ENCODE peak calls at places on chromosomes 5 and 9, in four cellular contexts. S, J, D and L are unnamed samples.

GRCh38 chr9:16612627-16613026 is 257.8 kb downstream of the BNC2 start:
- DNase-seq in S (no peak), J (peak), D (no peak), L (no peak)

GRCh38 chr5:156595132-156595787 is 254.8 kb upstream of the PPP1R2B start:
- DNase-seq in S (peak), J (peak), D (peak), L (peak)

GRCh38 chr5:112694853-112695709 is 42.6 kb upstream of the APC start:
- DNase-seq in S (no peak), J (peak), D (no peak), L (no peak)

GRCh38 chr5:176559683-176560082 is 10.5 kb downstream of the CDHR2 start:
- DNase-seq in S (no peak), J (no peak), D (no peak), L (no peak)

GRCh38 chr5:88824892-88825781 is 57.8 kb downstream of the MEF2C start:
- DNase-seq in S (no peak), J (peak), D (no peak), L (no peak)

GRCh38 chr9:71144495-71144894 is 23.1 kb upstream of the TRPM3 start:
- DNase-seq in S (no peak), J (no peak), D (no peak), L (no peak)

GRCh38 chr5:180358179-180358578 is 5.0 kb upstream of the GFPT2 start:
- DNase-seq in S (no peak), J (no peak), D (no peak), L (no peak)

GRCh38 chr9:89185980-89186379 is 7.4 kb upstream of the SHC3 start:
- DNase-seq in S (no peak), J (no peak), D (no peak), L (no peak)

GRCh38 chr5:40505031-40505430 is 174.7 kb upstream of the PTGER4 start:
- DNase-seq in S (no peak), J (no peak), D (no peak), L (no peak)

GRCh38 chr5:62273691-62274090 is 32.3 kb upstream of the KIF2A start:
- DNase-seq in S (no peak), J (no peak), D (no peak), L (no peak)

GRCh38 chr9:96232539-96233241 is 69.3 kb downstream of the HSD17B3 start:
- DNase-seq in S (peak), J (peak), D (peak), L (no peak)

GRCh38 chr5:151051931-151052608 is 28.8 kb downstream of the TNIP1 start:
- DNase-seq in S (peak), J (no peak), D (no peak), L (no peak)

GRCh38 chr5:151048526-151048925 is 28.1 kb downstream of the GPX3 start:
- DNase-seq in S (peak), J (no peak), D (no peak), L (no peak)

GRCh38 chr5:151052834-151053233 is 28.0 kb downstream of the TNIP1 start:
- DNase-seq in S (peak), J (no peak), D (no peak), L (no peak)

GRCh38 chr5:151053796-151054490 is 26.9 kb downstream of the TNIP1 start:
- DNase-seq in S (no peak), J (no peak), D (no peak), L (no peak)

GRCh38 chr5:151051066-151051930 is 29.5 kb downstream of the TNIP1 start:
- DNase-seq in S (peak), J (peak), D (peak), L (peak)
- TF ChIP-seq CTCF in S (peak), J (peak), D (peak), L (peak)

DNA sequence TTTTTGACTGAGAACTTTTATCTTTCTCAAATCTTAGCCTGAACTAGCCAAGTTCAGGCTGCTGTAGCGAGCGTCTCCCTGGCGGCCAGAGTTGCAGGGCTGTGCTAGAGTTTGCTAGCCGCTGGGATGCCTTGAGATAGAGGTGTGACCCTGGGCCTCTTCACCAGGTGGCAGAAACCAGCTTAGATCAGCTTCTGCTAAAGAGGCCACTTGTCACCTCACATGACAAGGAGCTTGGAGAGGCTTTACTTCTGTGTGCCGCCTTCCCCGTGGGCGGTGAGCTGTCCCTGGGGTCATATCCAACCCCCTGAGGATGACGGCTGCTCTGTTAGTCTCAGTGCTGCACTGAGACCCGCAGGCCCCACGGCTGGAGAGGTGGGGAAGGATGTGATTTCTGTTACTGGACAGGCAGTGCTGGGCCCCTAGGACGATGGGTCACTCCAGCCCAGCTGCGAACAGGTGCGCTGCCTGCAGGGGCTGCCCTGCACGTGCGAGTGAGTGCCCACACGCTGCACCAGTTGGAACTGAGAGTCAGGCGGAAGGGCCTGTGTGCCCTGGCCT is 63.7 kb downstream of the EHMT1 start:
- DNase-seq in S (no peak), J (no peak), D (no peak), L (no peak)
- TF ChIP-seq CTCF in S (no peak), J (no peak), D (no peak), L (no peak)

GRCh38 chr9:108142142-108142503 is 652.6 kb upstream of the KLF4 start:
- DNase-seq in S (no peak), J (no peak), D (no peak), L (no peak)

GRCh38 chr9:108139900-108140299 is 650.3 kb upstream of the KLF4 start:
- DNase-seq in S (no peak), J (no peak), D (no peak), L (no peak)

DNA sequence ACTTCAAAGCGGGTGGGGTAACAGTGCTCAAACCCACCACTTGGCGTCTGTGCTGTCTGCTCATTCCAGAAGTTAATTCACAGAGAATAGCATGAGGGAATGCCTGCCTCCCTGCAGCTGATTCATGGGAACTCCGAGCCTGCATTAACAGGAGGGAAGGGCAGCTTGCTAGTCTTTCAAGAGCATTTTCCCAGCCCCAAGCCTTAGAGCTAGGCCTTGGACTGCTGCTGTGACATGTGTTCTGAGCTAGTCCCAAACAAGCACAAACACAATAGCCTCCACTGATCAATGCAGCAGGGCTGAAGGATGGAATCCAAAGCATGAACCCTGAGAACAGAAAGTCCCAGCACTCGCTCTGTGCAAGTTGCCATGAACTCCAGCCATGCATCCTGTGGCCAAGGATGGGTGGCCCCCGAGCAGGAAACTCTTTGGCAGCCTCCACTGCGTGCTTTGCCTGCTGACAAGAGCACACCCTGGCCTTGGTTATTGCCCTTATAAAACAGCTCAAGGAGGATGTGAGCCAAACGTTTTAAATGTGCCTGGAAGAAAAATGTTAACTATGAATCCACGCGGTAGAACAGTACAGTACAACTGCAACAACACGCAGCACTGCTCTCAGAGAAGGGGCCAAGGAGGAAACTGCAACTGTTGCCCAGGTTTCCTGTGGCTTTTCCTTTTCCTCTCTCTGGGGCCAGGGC is 653.1 kb upstream of the KLF4 start:
- DNase-seq in S (peak), J (peak), D (peak), L (peak)
- TF ChIP-seq CTCF in S (no peak), J (peak), D (no peak), L (no peak)

GRCh38 chr9:116495725-116496124 is 191.4 kb upstream of the TRIM32 start:
- DNase-seq in S (no peak), J (no peak), D (no peak), L (no peak)

GRCh38 chr9:116499434-116499833 is 187.7 kb upstream of the TRIM32 start:
- DNase-seq in S (no peak), J (no peak), D (no peak), L (no peak)

GRCh38 chr9:116494815-116495634 is 192.1 kb upstream of the TRIM32 start:
- DNase-seq in S (peak), J (no peak), D (no peak), L (no peak)

GRCh38 chr9:116496167-116496566 is 190.9 kb upstream of the TRIM32 start:
- DNase-seq in S (no peak), J (no peak), D (no peak), L (no peak)

DNA sequence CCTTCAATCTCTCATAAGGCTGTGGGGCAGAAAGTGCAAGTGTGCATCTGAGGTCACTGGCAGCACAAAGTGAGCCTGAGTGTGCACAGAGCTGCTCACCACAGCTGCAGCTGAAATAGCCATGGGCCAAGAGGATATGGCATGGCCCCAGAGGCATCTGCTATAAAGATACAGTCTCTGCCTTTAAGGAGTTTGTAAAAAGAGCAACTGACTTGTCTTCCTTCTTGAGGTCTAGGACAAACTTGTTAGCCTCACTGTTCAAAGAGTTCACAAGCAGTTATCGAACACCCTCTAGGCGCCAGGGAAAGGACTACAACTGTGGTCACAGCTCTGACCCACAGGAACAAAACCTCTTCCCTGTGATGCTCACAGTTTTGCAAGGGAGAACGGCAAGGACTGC is 190.0 kb upstream of the TRIM32 start:
- DNase-seq in S (peak), J (peak), D (no peak), L (no peak)
- TF ChIP-seq CTCF in S (no peak), J (peak), D (no peak), L (no peak)